ENCODE peak calls at places on chromosomes 16 and 17, in nine cellular contexts. N is NT2/D1; J is endothelial cell; E is right cardiac atrium; P is PC-3; S is H7; O is neural crest cell; I is fibroblast of lung; K is activated T-cell treated with anti-CD3 and anti-CD28 coated beads, Interleukin-2, amount 50 U/mL, for 4 hours. V is an unnamed sample.

GRCh38 chr17:56602292-56603130 is 9.0 kb downstream of the NOG start:
- DNase-seq in N (no peak), J (no peak), E (no peak), P (no peak), S (no peak), O (no peak), I (no peak), K (peak; percentile 22), V (no peak)

GRCh38 chr16:79393121-79393520 is 207.4 kb downstream of the MAF start:
- DNase-seq in N (no peak), J (no peak), E (peak; percentile 71), P (no peak), S (no peak), O (no peak), I (no peak), K (no peak), V (no peak)

GRCh38 chr16:17784073-17784472 is 313.3 kb upstream of the XYLT1 start:
- DNase-seq in N (peak; percentile 56), J (peak; percentile 9), E (no peak), P (peak; percentile 4), S (peak; percentile 43), O (peak; percentile 6), I (peak; percentile 67), K (no peak), V (no peak)

GRCh38 chr16:53069772-53070171 is 15.0 kb downstream of the CHD9 start:
- DNase-seq in N (no peak), J (no peak), E (no peak), P (no peak), S (no peak), O (no peak), I (no peak), K (no peak), V (no peak)

GRCh38 chr16:3283525-3284447 is 495 bp downstream of the ZNF263 start:
- DNase-seq in N (no peak), J (no peak), E (peak; percentile 20), P (no peak), S (no peak), O (no peak), I (peak; percentile 7), K (no peak), V (no peak)

GRCh38 chr17:16584273-16584995 is 15.4 kb upstream of the ZNF287 start:
- DNase-seq in N (peak; percentile 65), J (peak; percentile 91), E (peak; percentile 98), P (peak; percentile 97), S (peak; percentile 97), O (peak; percentile 97), I (peak; percentile 75), K (peak; percentile 89), V (peak; percentile 94)

GRCh38 chr16:10497132-10498088 is 83.0 kb downstream of the EMP2 start:
- DNase-seq in N (no peak), J (no peak), E (no peak), P (no peak), S (no peak), O (no peak), I (peak; percentile 19), K (no peak), V (no peak)

GRCh38 chr16:56860226-56861020 is 4.6 kb upstream of the SLC12A3 start:
- DNase-seq in N (no peak), J (no peak), E (no peak), P (no peak), S (no peak), O (no peak), I (peak; percentile 12), K (no peak), V (peak; percentile 59)

GRCh38 chr16:87094246-87094865 is 222.8 kb downstream of the C16orf95 start:
- DNase-seq in N (peak; percentile 30), J (no peak), E (no peak), P (no peak), S (no peak), O (no peak), I (no peak), K (no peak), V (no peak)

GRCh38 chr17:41579484-41580243 is 7.0 kb downstream of the KRT14 start:
- DNase-seq in N (peak; percentile 90), J (peak; percentile 95), E (peak; percentile 88), P (peak; percentile 87), S (peak; percentile 98), O (peak; percentile 90), I (peak; percentile 55), K (peak; percentile 38), V (peak; percentile 87)

GRCh38 chr16:82684246-82684645 is 57.5 kb downstream of the CDH13 start:
- DNase-seq in N (no peak), J (no peak), E (no peak), P (no peak), S (no peak), O (no peak), I (peak; percentile 73), K (no peak), V (no peak)

GRCh38 chr17:75240394-75241142 is 20.8 kb downstream of the GGA3 start:
- DNase-seq in N (peak; percentile 44), J (peak; percentile 71), E (peak; percentile 66), P (peak; percentile 47), S (peak; percentile 96), O (peak; percentile 29), I (peak; percentile 24), K (peak; percentile 42), V (peak; percentile 44)

GRCh38 chr17:2853111-2853721 is 57.0 kb downstream of the RAP1GAP2 start:
- DNase-seq in N (no peak), J (peak; percentile 33), E (peak; percentile 76), P (peak; percentile 45), S (peak; percentile 91), O (no peak), I (peak; percentile 54), K (peak; percentile 15), V (no peak)

GRCh38 chr17:42132941-42133340 is 10.3 kb downstream of the HSPB9 start:
- DNase-seq in N (no peak), J (no peak), E (peak; percentile 77), P (no peak), S (no peak), O (no peak), I (peak; percentile 90), K (no peak), V (no peak)

GRCh38 chr17:80316927-80317705 is 56.5 kb downstream of the RNF213 start:
- DNase-seq in N (no peak), J (no peak), E (peak; percentile 61), P (no peak), S (no peak), O (no peak), I (no peak), K (no peak), V (no peak)

GRCh38 chr17:29571883-29572681 is 3.6 kb downstream of the TP53I13 start:
- DNase-seq in N (no peak), J (no peak), E (peak; percentile 82), P (no peak), S (peak; percentile 60), O (no peak), I (no peak), K (no peak), V (no peak)

GRCh38 chr17:77963441-77963840 is 4.9 kb downstream of the TNRC6C start:
- DNase-seq in N (no peak), J (no peak), E (no peak), P (no peak), S (no peak), O (no peak), I (peak; percentile 95), K (peak; percentile 18), V (no peak)

GRCh38 chr16:79229371-79229770 is 371.2 kb downstream of the MAF start:
- DNase-seq in N (no peak), J (no peak), E (no peak), P (no peak), S (no peak), O (no peak), I (no peak), K (no peak), V (no peak)

V was measured in germinal center.